ENCODE peak calls at places on chromosomes 16 and 17, in four cellular contexts. One of them, this sample, is unnamed.
A peak's percentile ranks its signal among the peaks of the same experiment; 100 is the strongest.

GRCh38 chr17:9645858-9646555 is 690 bp downstream of the USP43 start:
- DNase-seq in K562: peak; percentile 41
- DNase-seq in prostate gland: peak; percentile 63
- DNase-seq in HepG2: peak; percentile 30
- DNase-seq in this sample: peak; percentile 66

GRCh38 chr17:8832711-8833352 is 33.7 kb upstream of the MFSD6L start:
- DNase-seq in K562: peak; percentile 49
- DNase-seq in HepG2: no peak
- DNase-seq in prostate gland: no peak
- DNase-seq in this sample: no peak

GRCh38 chr16:80804451-80805383 is at the start of gene CDYL2:
- DNase-seq in HepG2: no peak
- DNase-seq in prostate gland: peak; percentile 43
- DNase-seq in K562: no peak
- DNase-seq in this sample: no peak

GRCh38 chr16:53960954-53961616 is 257.1 kb downstream of the FTO start:
- DNase-seq in K562: no peak
- DNase-seq in HepG2: no peak
- DNase-seq in prostate gland: peak; percentile 63
- DNase-seq in this sample: no peak

GRCh38 chr17:7841309-7841621 is 7.2 kb downstream of the KDM6B start:
- DNase-seq in prostate gland: no peak
- DNase-seq in K562: no peak
- DNase-seq in HepG2: no peak
- DNase-seq in this sample: no peak

GRCh38 chr16:21336231-21336630 is 58.1 kb upstream of the CRYM start:
- DNase-seq in K562: no peak
- DNase-seq in HepG2: no peak
- DNase-seq in prostate gland: no peak
- DNase-seq in this sample: no peak

GRCh38 chr17:64384253-64385186 is 6.1 kb downstream of the PECAM1 start:
- DNase-seq in prostate gland: no peak
- DNase-seq in HepG2: peak; percentile 49
- DNase-seq in K562: no peak
- DNase-seq in this sample: no peak

GRCh38 chr16:24070851-24071250 is 185.3 kb upstream of the CACNG3 start:
- DNase-seq in HepG2: peak; percentile 29
- DNase-seq in K562: peak; percentile 79
- DNase-seq in prostate gland: no peak
- DNase-seq in this sample: no peak

GRCh38 chr17:82019905-82020873 is 2.5 kb downstream of the CENPX start:
- DNase-seq in HepG2: peak; percentile 77
- DNase-seq in K562: peak; percentile 81
- DNase-seq in prostate gland: no peak
- DNase-seq in this sample: no peak

GRCh38 chr17:48499248-48499647 is 31.6 kb downstream of the HOXB1 start:
- DNase-seq in HepG2: no peak
- DNase-seq in prostate gland: no peak
- DNase-seq in K562: no peak
- DNase-seq in this sample: no peak

GRCh38 chr17:72556944-72557826 is 436.4 kb downstream of the SOX9 start:
- DNase-seq in HepG2: peak; percentile 81
- DNase-seq in K562: peak; percentile 67
- DNase-seq in prostate gland: peak; percentile 65
- DNase-seq in this sample: peak; percentile 38

GRCh38 chr17:57584050-57584551 is 161.0 kb downstream of the CCDC182 start:
- DNase-seq in K562: no peak
- DNase-seq in HepG2: no peak
- DNase-seq in prostate gland: no peak
- DNase-seq in this sample: no peak

GRCh38 chr16:87201052-87201451 is 116.1 kb downstream of the C16orf95 start:
- DNase-seq in prostate gland: no peak
- DNase-seq in HepG2: no peak
- DNase-seq in K562: no peak
- DNase-seq in this sample: no peak

GRCh38 chr17:27315322-27315721 is 21.4 kb downstream of the WSB1 start:
- DNase-seq in HepG2: no peak
- DNase-seq in K562: peak; percentile 21
- DNase-seq in prostate gland: peak; percentile 77
- DNase-seq in this sample: peak; percentile 64
- H3K27ac ChIP-seq in HepG2: no peak overlapping the region
- H3K27ac ChIP-seq in K562: no peak overlapping the region
- H3K27ac ChIP-seq in prostate gland: peak overlapping the region; percentile 62
- H3K27ac ChIP-seq in this sample: peak overlapping the region; percentile 61

GRCh38 chr16:76583995-76584394 is 306.8 kb downstream of the CNTNAP4 start:
- DNase-seq in prostate gland: no peak
- DNase-seq in K562: no peak
- DNase-seq in HepG2: no peak
- DNase-seq in this sample: no peak
- H3K4me3 ChIP-seq in prostate gland: no peak overlapping the region
- H3K4me3 ChIP-seq in K562: no peak overlapping the region
- H3K4me3 ChIP-seq in HepG2: no peak overlapping the region
- H3K4me3 ChIP-seq in this sample: no peak overlapping the region

DNA sequence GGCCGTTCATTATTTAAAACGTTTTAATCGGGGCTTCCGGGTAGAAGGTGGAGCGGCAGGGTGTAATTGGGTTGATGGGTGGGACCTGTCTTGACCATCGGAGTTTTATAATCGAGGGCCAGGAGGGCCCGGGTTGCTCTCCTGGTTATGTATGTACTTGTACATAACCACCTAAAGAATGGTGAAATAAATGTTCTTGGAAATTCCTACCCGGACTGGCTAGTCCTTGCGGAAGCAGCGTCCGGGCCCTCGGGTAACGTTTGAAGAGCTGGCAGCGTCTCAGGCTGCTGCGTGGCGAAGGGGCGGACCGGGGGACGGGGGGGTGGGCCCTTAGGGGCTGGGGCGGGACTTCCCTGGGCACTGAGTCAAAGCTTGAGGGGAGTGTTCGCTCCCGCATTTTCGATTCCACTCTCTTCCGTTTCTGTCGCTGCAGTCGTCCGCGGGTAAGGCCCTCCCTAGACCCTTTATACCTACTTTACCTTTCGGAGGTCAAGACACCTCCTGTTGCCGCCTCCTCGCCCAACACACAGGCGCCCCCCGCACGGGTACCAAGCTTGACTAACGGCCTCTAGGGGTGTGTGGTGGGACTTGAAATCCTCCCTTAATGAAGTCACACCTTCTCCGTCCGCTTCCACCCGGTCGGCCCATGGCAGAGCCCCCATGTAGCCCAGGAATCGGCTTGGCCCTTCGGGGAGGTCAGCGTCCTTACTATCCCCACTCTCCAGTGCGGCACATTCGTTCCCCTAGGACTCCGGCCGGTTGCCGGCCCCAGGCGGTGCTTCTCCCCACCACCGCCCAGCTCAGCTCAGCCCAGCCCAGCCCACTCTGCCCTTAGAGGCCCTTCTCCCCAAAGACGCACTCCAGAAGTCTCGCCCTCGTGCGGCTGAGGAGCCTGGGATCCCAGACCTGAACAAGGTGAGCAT is at the start of gene TMEM106A:
- DNase-seq in HepG2: peak; percentile 75
- DNase-seq in prostate gland: peak; percentile 79
- DNase-seq in K562: no peak
- DNase-seq in this sample: peak; percentile 66
- TF ChIP-seq POLR2AphosphoS5 in HepG2: peak; percentile 97
- TF ChIP-seq POLR2AphosphoS5 in prostate gland: peak; percentile 81
- TF ChIP-seq POLR2AphosphoS5 in K562: no peak
- TF ChIP-seq POLR2AphosphoS5 in this sample: peak; percentile 28

GRCh38 chr17:27569884-27570577 is 61.0 kb upstream of the LGALS9 start:
- DNase-seq in K562: peak; percentile 89
- DNase-seq in prostate gland: no peak
- DNase-seq in HepG2: peak; percentile 87
- DNase-seq in this sample: no peak
- H3K27ac ChIP-seq in K562: peak overlapping the region; percentile 92
- H3K27ac ChIP-seq in prostate gland: no peak overlapping the region
- H3K27ac ChIP-seq in HepG2: peak overlapping the region; percentile 35
- H3K27ac ChIP-seq in this sample: no peak overlapping the region

GRCh38 chr16:82628741-82629140 is 2.0 kb downstream of the CDH13 start:
- DNase-seq in prostate gland: no peak
- DNase-seq in HepG2: no peak
- DNase-seq in K562: no peak
- DNase-seq in this sample: no peak
- H3K4me3 ChIP-seq in prostate gland: no peak overlapping the region
- H3K4me3 ChIP-seq in HepG2: no peak overlapping the region
- H3K4me3 ChIP-seq in K562: no peak overlapping the region
- H3K4me3 ChIP-seq in this sample: peak overlapping the region; percentile 72

This sample was measured in breast epithelium.